ENCODE peak calls at places on chromosomes 12 and 14, in ten cellular contexts. G, U, A, S, W, B, P, H, O and M are unnamed samples.

GRCh38 chr14:21308479-21309237 is 28.8 kb downstream of the RPGRIP1 start:
- DNase-seq in G (peak; percentile 54), U (peak; percentile 73), A (peak; percentile 56), S (peak; percentile 58), W (peak; percentile 73), B (peak; percentile 82), P (no peak), H (peak; percentile 61), O (no peak), M (peak; percentile 86)

GRCh38 chr12:58633479-58633878 is 286.8 kb downstream of the LRIG3 start:
- DNase-seq in G (no peak), U (no peak), A (no peak), S (no peak), W (no peak), B (no peak), P (no peak), H (no peak), O (no peak), M (no peak)

GRCh38 chr12:52338241-52338960 is 17.2 kb upstream of the KRT83 start:
- DNase-seq in G (no peak), U (no peak), A (no peak), S (no peak), W (no peak), B (no peak), P (peak; percentile 65), H (peak; percentile 57), O (no peak), M (no peak)

GRCh38 chr12:53483979-53484377 is 15.3 kb downstream of the MAP3K12 start:
- DNase-seq in G (no peak), U (no peak), A (no peak), S (no peak), W (no peak), B (no peak), P (no peak), H (no peak), O (no peak), M (no peak)

GRCh38 chr12:11576104-11576503 is 73.4 kb upstream of the ETV6 start:
- DNase-seq in G (no peak), U (peak; percentile 41), A (no peak), S (peak; percentile 32), W (no peak), B (peak; percentile 36), P (no peak), H (peak; percentile 70), O (no peak), M (peak; percentile 57)

GRCh38 chr14:36976571-36977023 is 195.8 kb downstream of the SLC25A21 start:
- DNase-seq in G (no peak), U (peak; percentile 5), A (no peak), S (no peak), W (no peak), B (no peak), P (no peak), H (no peak), O (no peak), M (no peak)

GRCh38 chr12:65525501-65526141 is 247.1 kb downstream of the MSRB3 start:
- DNase-seq in G (no peak), U (no peak), A (no peak), S (peak; percentile 35), W (no peak), B (no peak), P (no peak), H (no peak), O (no peak), M (no peak)

GRCh38 chr14:61188936-61189808 is 92.0 kb downstream of the TMEM30B start:
- DNase-seq in G (no peak), U (peak; percentile 34), A (peak; percentile 34), S (no peak), W (peak; percentile 78), B (peak; percentile 66), P (no peak), H (no peak), O (peak; percentile 91), M (peak; percentile 86)

GRCh38 chr12:26283617-26284016 is 88.2 kb downstream of the SSPN start:
- DNase-seq in G (no peak), U (no peak), A (no peak), S (no peak), W (no peak), B (no peak), P (no peak), H (no peak), O (no peak), M (no peak)

GRCh38 chr12:24823808-24824515 is 124.9 kb downstream of the BCAT1 start:
- DNase-seq in G (no peak), U (no peak), A (no peak), S (no peak), W (no peak), B (no peak), P (no peak), H (no peak), O (no peak), M (no peak)

GRCh38 chr14:55721353-55721752 is 141.3 kb downstream of the KTN1 start:
- DNase-seq in G (no peak), U (no peak), A (no peak), S (peak; percentile 87), W (no peak), B (no peak), P (no peak), H (peak; percentile 34), O (peak; percentile 74), M (peak; percentile 46)